ENCODE peak calls at places on chromosome 17, in eight cellular contexts. One of them, this sample, is unnamed.

GRCh38 chr17:59464246-59464645 is 101.2 kb upstream of the DHX40 start:
- DNase-seq in Calu3: no peak
- DNase-seq in H9: no peak
- DNase-seq in T-helper 2 cell: no peak
- DNase-seq in HS-27A: no peak
- DNase-seq in iris pigment epithelial cell: no peak
- DNase-seq in CD8-positive, alpha-beta memory T cell: no peak
- DNase-seq in stimulated activated CD8-positive, alpha-beta memory T cell treated with anti-CD3 and anti-CD28 coated beads, Interleukin-7, amount 100 ng/mL, for 1 hour: no peak
- DNase-seq in this sample: no peak

GRCh38 chr17:56742601-56743000 is 91.1 kb downstream of the C17orf67 start:
- DNase-seq in iris pigment epithelial cell: peak
- DNase-seq in stimulated activated CD8-positive, alpha-beta memory T cell treated with anti-CD3 and anti-CD28 coated beads, Interleukin-7, amount 100 ng/mL, for 1 hour: no peak
- DNase-seq in H9: no peak
- DNase-seq in CD8-positive, alpha-beta memory T cell: no peak
- DNase-seq in HS-27A: no peak
- DNase-seq in Calu3: no peak
- DNase-seq in T-helper 2 cell: no peak
- DNase-seq in this sample: peak

GRCh38 chr17:18039535-18040286 is 503 bp downstream of the GID4 start:
- DNase-seq in CD8-positive, alpha-beta memory T cell: no peak
- DNase-seq in Calu3: peak
- DNase-seq in HS-27A: no peak
- DNase-seq in T-helper 2 cell: peak
- DNase-seq in stimulated activated CD8-positive, alpha-beta memory T cell treated with anti-CD3 and anti-CD28 coated beads, Interleukin-7, amount 100 ng/mL, for 1 hour: no peak
- DNase-seq in iris pigment epithelial cell: peak
- DNase-seq in H9: peak
- DNase-seq in this sample: peak

GRCh38 chr17:9902116-9902515 is 3.0 kb downstream of the RCVRN start:
- DNase-seq in iris pigment epithelial cell: no peak
- DNase-seq in CD8-positive, alpha-beta memory T cell: no peak
- DNase-seq in T-helper 2 cell: no peak
- DNase-seq in stimulated activated CD8-positive, alpha-beta memory T cell treated with anti-CD3 and anti-CD28 coated beads, Interleukin-7, amount 100 ng/mL, for 1 hour: no peak
- DNase-seq in HS-27A: no peak
- DNase-seq in Calu3: no peak
- DNase-seq in H9: no peak
- DNase-seq in this sample: no peak

GRCh38 chr17:48261297-48261880 is 153.8 kb downstream of the SNX11 start:
- DNase-seq in T-helper 2 cell: no peak
- DNase-seq in stimulated activated CD8-positive, alpha-beta memory T cell treated with anti-CD3 and anti-CD28 coated beads, Interleukin-7, amount 100 ng/mL, for 1 hour: no peak
- DNase-seq in Calu3: peak
- DNase-seq in H9: peak
- DNase-seq in iris pigment epithelial cell: no peak
- DNase-seq in HS-27A: no peak
- DNase-seq in CD8-positive, alpha-beta memory T cell: no peak
- DNase-seq in this sample: peak

GRCh38 chr17:49580981-49581644 is 5.4 kb downstream of the NXPH3 start:
- DNase-seq in Calu3: no peak
- DNase-seq in stimulated activated CD8-positive, alpha-beta memory T cell treated with anti-CD3 and anti-CD28 coated beads, Interleukin-7, amount 100 ng/mL, for 1 hour: no peak
- DNase-seq in CD8-positive, alpha-beta memory T cell: no peak
- DNase-seq in H9: no peak
- DNase-seq in iris pigment epithelial cell: no peak
- DNase-seq in HS-27A: no peak
- DNase-seq in T-helper 2 cell: no peak
- DNase-seq in this sample: no peak

GRCh38 chr17:82492647-82493516 is 26.6 kb upstream of the FOXK2 start:
- DNase-seq in Calu3: no peak
- DNase-seq in HS-27A: peak
- DNase-seq in CD8-positive, alpha-beta memory T cell: no peak
- DNase-seq in H9: no peak
- DNase-seq in iris pigment epithelial cell: peak
- DNase-seq in T-helper 2 cell: no peak
- DNase-seq in stimulated activated CD8-positive, alpha-beta memory T cell treated with anti-CD3 and anti-CD28 coated beads, Interleukin-7, amount 100 ng/mL, for 1 hour: no peak
- DNase-seq in this sample: peak

GRCh38 chr17:41518789-41519449 is at the start of gene KRT15:
- DNase-seq in H9: no peak
- DNase-seq in HS-27A: no peak
- DNase-seq in iris pigment epithelial cell: no peak
- DNase-seq in stimulated activated CD8-positive, alpha-beta memory T cell treated with anti-CD3 and anti-CD28 coated beads, Interleukin-7, amount 100 ng/mL, for 1 hour: no peak
- DNase-seq in T-helper 2 cell: no peak
- DNase-seq in CD8-positive, alpha-beta memory T cell: no peak
- DNase-seq in Calu3: no peak
- DNase-seq in this sample: peak

GRCh38 chr17:41717408-41718286 is 5.5 kb downstream of the GAST start:
- DNase-seq in stimulated activated CD8-positive, alpha-beta memory T cell treated with anti-CD3 and anti-CD28 coated beads, Interleukin-7, amount 100 ng/mL, for 1 hour: no peak
- DNase-seq in T-helper 2 cell: no peak
- DNase-seq in Calu3: no peak
- DNase-seq in HS-27A: no peak
- DNase-seq in H9: no peak
- DNase-seq in iris pigment epithelial cell: peak
- DNase-seq in CD8-positive, alpha-beta memory T cell: no peak
- DNase-seq in this sample: peak

GRCh38 chr17:1742371-1743093 is at the start of gene SERPINF2:
- DNase-seq in iris pigment epithelial cell: no peak
- DNase-seq in Calu3: no peak
- DNase-seq in T-helper 2 cell: no peak
- DNase-seq in HS-27A: no peak
- DNase-seq in stimulated activated CD8-positive, alpha-beta memory T cell treated with anti-CD3 and anti-CD28 coated beads, Interleukin-7, amount 100 ng/mL, for 1 hour: no peak
- DNase-seq in CD8-positive, alpha-beta memory T cell: no peak
- DNase-seq in H9: no peak
- DNase-seq in this sample: no peak

GRCh38 chr17:43701318-43701743 is 39.6 kb upstream of the MEOX1 start:
- DNase-seq in T-helper 2 cell: no peak
- DNase-seq in Calu3: no peak
- DNase-seq in CD8-positive, alpha-beta memory T cell: peak
- DNase-seq in stimulated activated CD8-positive, alpha-beta memory T cell treated with anti-CD3 and anti-CD28 coated beads, Interleukin-7, amount 100 ng/mL, for 1 hour: peak
- DNase-seq in HS-27A: peak
- DNase-seq in H9: no peak
- DNase-seq in iris pigment epithelial cell: peak
- DNase-seq in this sample: peak

GRCh38 chr17:33968350-33969044 is 286.6 kb upstream of the CCL2 start:
- DNase-seq in Calu3: no peak
- DNase-seq in CD8-positive, alpha-beta memory T cell: peak
- DNase-seq in iris pigment epithelial cell: no peak
- DNase-seq in stimulated activated CD8-positive, alpha-beta memory T cell treated with anti-CD3 and anti-CD28 coated beads, Interleukin-7, amount 100 ng/mL, for 1 hour: no peak
- DNase-seq in H9: peak
- DNase-seq in HS-27A: no peak
- DNase-seq in T-helper 2 cell: no peak
- DNase-seq in this sample: no peak